ENCODE peak calls at places on chromosomes 11 and 22, in nine cellular contexts. P is cardiac muscle cell; L is DND-41; Y is CD8-positive, alpha-beta memory T cell; E is CD4-positive, CD25-positive, alpha-beta regulatory T cell; D is left lung; I is colonic mucosa; U is tibial nerve; Z is lower lobe of right lung. B is an unnamed sample.

GRCh38 chr22:27283714-27284113 is 517.8 kb downstream of the MN1 start:
- DNase-seq in P (no peak), L (peak), Y (no peak), E (no peak), D (no peak), I (no peak), U (no peak), Z (no peak), B (peak)

GRCh38 chr11:121762820-121763219 is 310.1 kb upstream of the SORL1-AS1 start:
- DNase-seq in P (peak), L (no peak), Y (no peak), E (no peak), D (peak), I (no peak), U (no peak), Z (no peak), B (no peak)

GRCh38 chr11:61697764-61698163 is 17.6 kb downstream of the DAGLA start:
- DNase-seq in P (no peak), L (no peak), Y (no peak), E (no peak), D (no peak), I (no peak), U (no peak), Z (no peak), B (no peak)

GRCh38 chr22:35887296-35887875 is 141.2 kb downstream of the RBFOX2 start:
- DNase-seq in P (no peak), L (no peak), Y (no peak), E (no peak), D (no peak), I (no peak), U (no peak), Z (no peak), B (no peak)

GRCh38 chr11:28833670-28834069 is 725.5 kb downstream of the METTL15 start:
- DNase-seq in P (peak), L (no peak), Y (no peak), E (no peak), D (no peak), I (no peak), U (no peak), Z (no peak), B (no peak)

GRCh38 chr11:10540546-10540914 is 457 bp downstream of the RNF141 start:
- DNase-seq in P (peak), L (no peak), Y (no peak), E (no peak), D (no peak), I (peak), U (peak), Z (no peak), B (peak)

GRCh38 chr11:84558085-84558905 is 1068.8 kb downstream of the DLG2 start:
- DNase-seq in P (peak), L (peak), Y (no peak), E (no peak), D (no peak), I (peak), U (peak), Z (no peak), B (peak)

GRCh38 chr11:67648140-67648795 is 2.3 kb downstream of the ACY3 start:
- DNase-seq in P (no peak), L (peak), Y (peak), E (no peak), D (peak), I (no peak), U (no peak), Z (no peak), B (peak)

DNA sequence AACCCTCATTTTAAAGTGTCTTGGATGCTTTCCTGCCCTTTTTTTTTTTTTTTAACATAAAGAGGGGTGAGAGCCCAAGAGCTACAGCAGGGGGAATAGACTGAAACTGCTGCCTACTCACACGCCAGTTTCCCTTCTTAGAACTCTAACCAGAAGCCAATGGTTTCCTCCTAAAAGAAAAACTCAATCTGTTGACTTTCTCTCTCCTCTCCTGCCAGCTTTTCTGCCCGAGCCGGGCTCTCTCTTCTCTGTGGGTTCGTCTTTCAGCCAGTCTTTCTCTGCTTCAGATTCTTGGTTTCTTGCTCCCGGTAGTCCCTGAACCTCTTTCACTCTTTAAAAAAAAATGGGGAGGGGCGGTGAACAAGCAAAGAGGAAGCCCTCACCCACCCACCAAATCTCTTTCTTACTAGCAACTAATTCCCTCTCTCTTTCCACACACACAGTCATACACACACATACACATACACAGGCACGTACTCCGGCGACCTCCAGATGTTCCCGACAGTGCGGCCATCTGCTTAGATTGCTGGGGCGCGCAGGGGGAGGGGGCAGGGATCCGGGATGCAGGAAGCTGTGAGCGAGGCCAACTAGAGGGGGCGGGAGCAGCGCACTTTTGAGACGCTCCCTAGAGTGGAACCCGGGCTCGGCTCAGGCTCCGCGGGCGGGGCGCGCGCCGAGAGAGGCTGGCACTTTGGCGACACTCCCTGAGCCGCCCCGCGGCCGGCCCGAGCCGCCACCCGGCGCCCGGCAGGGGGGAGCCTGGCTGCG is 446 bp upstream of the TSKU start:
- DNase-seq in P (peak), L (peak), Y (no peak), E (no peak), D (peak), I (peak), U (peak), Z (peak), B (peak)
- H3K27ac ChIP-seq in P (peak), L (peak), Y (peak), E (no peak), D (peak), I (peak), U (peak), Z (peak), B (peak)

GRCh38 chr22:31538815-31539214 is 42.5 kb downstream of the SFI1 start:
- DNase-seq in P (no peak), L (no peak), Y (no peak), E (no peak), D (no peak), I (no peak), U (no peak), Z (no peak), B (no peak)

GRCh38 chr22:31530816-31531180 is 34.5 kb downstream of the SFI1 start:
- DNase-seq in P (peak), L (no peak), Y (no peak), E (no peak), D (no peak), I (no peak), U (no peak), Z (no peak), B (no peak)

GRCh38 chr22:31532060-31532459 is 35.7 kb downstream of the SFI1 start:
- DNase-seq in P (peak), L (no peak), Y (no peak), E (no peak), D (no peak), I (no peak), U (no peak), Z (no peak), B (no peak)

GRCh38 chr22:31537019-31537535 is 40.7 kb downstream of the SFI1 start:
- DNase-seq in P (peak), L (no peak), Y (no peak), E (no peak), D (no peak), I (no peak), U (no peak), Z (no peak), B (no peak)

GRCh38 chr22:31533391-31533790 is 37.1 kb downstream of the SFI1 start:
- DNase-seq in P (no peak), L (no peak), Y (no peak), E (no peak), D (no peak), I (no peak), U (no peak), Z (no peak), B (no peak)
- H3K27ac ChIP-seq in P (no peak), L (no peak), Y (no peak), E (no peak), D (no peak), I (no peak), U (no peak), Z (no peak), B (no peak)

GRCh38 chr11:69642913-69643632 is 2.1 kb downstream of the CCND1 start:
- DNase-seq in P (peak), L (peak), Y (peak), E (peak), D (peak), I (peak), U (peak), Z (peak), B (peak)
- H3K27ac ChIP-seq in P (no peak), L (no peak), Y (no peak), E (no peak), D (peak), I (peak), U (peak), Z (peak), B (peak)

GRCh38 chr11:8207080-8208000 is 38.5 kb upstream of the RIC3 start:
- DNase-seq in P (peak), L (no peak), Y (no peak), E (no peak), D (no peak), I (no peak), U (no peak), Z (no peak), B (no peak)
- H3K27ac ChIP-seq in P (no peak), L (no peak), Y (no peak), E (no peak), D (peak), I (no peak), U (no peak), Z (peak), B (no peak)

GRCh38 chr11:102046841-102047240 is 396 bp upstream of the CFAP300 start:
- DNase-seq in P (no peak), L (no peak), Y (no peak), E (no peak), D (no peak), I (no peak), U (no peak), Z (no peak), B (no peak)
- H3K27ac ChIP-seq in P (no peak), L (no peak), Y (no peak), E (no peak), D (peak), I (no peak), U (no peak), Z (no peak), B (no peak)

DNA sequence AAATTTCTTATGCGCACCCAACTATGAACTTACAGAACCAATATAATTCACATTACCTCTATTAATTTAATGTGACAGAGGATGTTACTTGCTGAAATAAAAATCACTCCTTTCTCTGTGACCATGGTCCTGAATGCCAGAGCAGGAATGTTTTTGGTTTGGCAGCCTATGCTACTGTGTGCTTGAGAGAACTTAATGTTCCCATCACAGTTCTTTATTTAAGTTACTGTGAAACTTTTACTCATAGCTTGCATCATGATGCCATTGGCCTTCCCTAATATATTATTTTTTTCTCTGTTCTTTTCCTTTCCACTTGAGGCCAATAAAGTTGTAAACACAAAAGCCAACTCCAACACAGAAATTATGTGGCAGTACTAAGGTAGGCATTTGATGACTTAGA is 142.2 kb downstream of the FAM76B start:
- DNase-seq in P (peak), L (no peak), Y (no peak), E (no peak), D (no peak), I (no peak), U (peak), Z (no peak), B (no peak)
- H3K27ac ChIP-seq in P (no peak), L (no peak), Y (no peak), E (no peak), D (peak), I (no peak), U (peak), Z (no peak), B (no peak)